ENCODE peak calls at places on chromosome 1, in nine cellular contexts. R, Z, O, V, Q, I, N, J and T are unnamed samples.

GRCh38 chr1:161732319-161732718 is 11.0 kb downstream of the FCRLB start:
- DNase-seq in R (no peak), Z (no peak), O (no peak), V (no peak), Q (no peak), I (no peak), N (no peak), J (no peak), T (no peak)

GRCh38 chr1:104197516-104197915 is 447.8 kb downstream of the AMY1C start:
- DNase-seq in R (no peak), Z (no peak), O (no peak), V (no peak), Q (no peak), I (no peak), N (no peak), J (no peak), T (peak; percentile 33)

GRCh38 chr1:29379438-29380073 is 143.2 kb downstream of the PTPRU start:
- DNase-seq in R (no peak), Z (peak; percentile 87), O (peak; percentile 48), V (peak; percentile 17), Q (no peak), I (peak; percentile 73), N (peak; percentile 61), J (peak; percentile 66), T (no peak)

GRCh38 chr1:166874464-166874863 is 1.6 kb downstream of the TADA1 start:
- DNase-seq in R (no peak), Z (peak; percentile 21), O (no peak), V (no peak), Q (no peak), I (no peak), N (no peak), J (no peak), T (no peak)

GRCh38 chr1:4407851-4408250 is 246.6 kb upstream of the AJAP1 start:
- DNase-seq in R (no peak), Z (no peak), O (no peak), V (no peak), Q (no peak), I (no peak), N (no peak), J (no peak), T (no peak)

GRCh38 chr1:229822026-229822425 is 196.0 kb downstream of the URB2 start:
- DNase-seq in R (no peak), Z (no peak), O (no peak), V (no peak), Q (no peak), I (peak; percentile 2), N (no peak), J (no peak), T (peak; percentile 44)

GRCh38 chr1:24155011-24155782 is 12.3 kb upstream of the IL22RA1 start:
- DNase-seq in R (no peak), Z (peak; percentile 73), O (no peak), V (no peak), Q (no peak), I (no peak), N (no peak), J (peak; percentile 28), T (no peak)

GRCh38 chr1:37685722-37686121 is 6.6 kb upstream of the CDCA8 start:
- DNase-seq in R (no peak), Z (no peak), O (no peak), V (no peak), Q (no peak), I (no peak), N (no peak), J (no peak), T (no peak)

GRCh38 chr1:243923292-243924171 is 73.5 kb upstream of the AKT3 start:
- DNase-seq in R (no peak), Z (no peak), O (no peak), V (no peak), Q (no peak), I (no peak), N (no peak), J (no peak), T (no peak)

GRCh38 chr1:243921113-243921512 is 71.1 kb upstream of the AKT3 start:
- DNase-seq in R (no peak), Z (no peak), O (no peak), V (no peak), Q (no peak), I (no peak), N (no peak), J (no peak), T (no peak)

GRCh38 chr1:243917177-243917862 is 67.3 kb upstream of the AKT3 start:
- DNase-seq in R (peak; percentile 72), Z (peak; percentile 93), O (peak; percentile 93), V (peak; percentile 60), Q (peak; percentile 9), I (peak; percentile 86), N (peak; percentile 77), J (peak; percentile 93), T (peak; percentile 46)

GRCh38 chr1:243916160-243916559 is 66.1 kb upstream of the AKT3 start:
- DNase-seq in R (no peak), Z (no peak), O (peak; percentile 27), V (no peak), Q (no peak), I (no peak), N (no peak), J (peak; percentile 93), T (no peak)

GRCh38 chr1:243917863-243918565 is 68.0 kb upstream of the AKT3 start:
- DNase-seq in R (no peak), Z (peak; percentile 21), O (peak; percentile 66), V (no peak), Q (peak; percentile 17), I (peak; percentile 38), N (peak; percentile 37), J (peak; percentile 52), T (no peak)
- H3K4me3 ChIP-seq in R (peak overlapping the region; percentile 69), Z (no peak overlapping the region), O (peak overlapping the region; percentile 77), V (peak overlapping the region; percentile 44), Q (peak overlapping the region; percentile 59), I (peak overlapping the region; percentile 57), N (peak overlapping the region; percentile 63), J (peak overlapping the region; percentile 70), T (no peak overlapping the region)

GRCh38 chr1:9069324-9070100 is at the start of gene SLC2A5:
- DNase-seq in R (no peak), Z (no peak), O (peak; percentile 50), V (no peak), Q (peak; percentile 24), I (peak; percentile 54), N (peak; percentile 22), J (no peak), T (peak; percentile 40)

GRCh38 chr1:9065213-9065751 is 4.2 kb downstream of the SLC2A5 start:
- DNase-seq in R (no peak), Z (no peak), O (no peak), V (no peak), Q (no peak), I (peak; percentile 39), N (peak; percentile 47), J (no peak), T (no peak)

GRCh38 chr1:9068971-9069323 is 488 bp downstream of the SLC2A5 start:
- DNase-seq in R (no peak), Z (no peak), O (peak; percentile 41), V (no peak), Q (no peak), I (peak; percentile 25), N (peak; percentile 38), J (no peak), T (peak; percentile 16)

GRCh38 chr1:9070421-9071015 is 1.1 kb upstream of the SLC2A5 start:
- DNase-seq in R (no peak), Z (no peak), O (no peak), V (no peak), Q (no peak), I (no peak), N (no peak), J (no peak), T (no peak)

DNA sequence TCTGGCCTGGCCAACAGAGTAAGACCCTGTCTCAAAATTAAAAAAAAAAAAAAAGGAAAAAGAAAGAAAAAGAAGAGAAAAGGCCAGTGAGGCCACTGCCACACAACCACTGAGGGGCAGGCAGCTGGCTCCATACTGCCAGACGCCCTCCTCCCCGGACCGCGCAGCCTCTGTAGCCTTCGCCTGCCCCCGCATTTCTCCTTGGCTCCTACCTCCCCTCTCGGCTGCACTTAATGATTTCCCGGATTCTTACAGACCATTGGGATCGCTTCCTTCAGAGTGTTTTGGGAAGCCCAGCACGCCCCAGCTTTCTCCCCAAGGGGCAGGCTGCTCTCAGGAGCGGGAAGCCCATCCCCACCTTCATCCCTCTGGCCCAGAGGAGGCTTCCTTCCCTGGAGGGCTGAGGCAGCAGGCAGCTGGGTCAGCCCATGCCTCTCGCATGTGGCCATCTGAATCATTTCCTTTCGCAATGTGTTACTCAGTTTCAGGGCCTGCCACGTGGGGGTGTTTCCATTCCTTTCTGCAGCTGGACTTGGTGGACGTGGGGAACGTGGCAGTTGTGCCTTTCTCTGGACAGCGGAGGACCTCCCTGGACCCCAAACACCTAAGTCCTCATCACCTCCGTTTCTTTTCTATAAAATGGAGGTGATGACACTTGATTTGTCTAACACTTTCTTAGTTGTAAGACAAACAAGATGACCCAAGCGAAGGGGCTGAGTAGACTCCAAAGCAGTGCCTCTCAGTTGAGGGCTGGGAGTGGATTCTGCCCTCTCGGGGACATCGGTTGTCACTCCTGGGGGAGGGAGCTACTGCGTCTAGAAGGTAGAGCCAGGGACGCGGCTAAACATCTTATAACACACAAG is 2.3 kb downstream of the SLC2A5 start:
- DNase-seq in R (peak; percentile 84), Z (no peak), O (peak; percentile 93), V (peak; percentile 52), Q (peak; percentile 69), I (peak; percentile 96), N (peak; percentile 92), J (peak; percentile 64), T (peak; percentile 68)
- H3K4me3 ChIP-seq in R (no peak overlapping the region), Z (no peak overlapping the region), O (no peak overlapping the region), V (no peak overlapping the region), Q (no peak overlapping the region), I (no peak overlapping the region), N (no peak overlapping the region), J (no peak overlapping the region), T (no peak overlapping the region)

GRCh38 chr1:154951901-154952657 is 3.8 kb downstream of the PBXIP1 start:
- DNase-seq in R (no peak), Z (no peak), O (no peak), V (no peak), Q (no peak), I (no peak), N (no peak), J (no peak), T (no peak)
- H3K4me3 ChIP-seq in R (no peak overlapping the region), Z (no peak overlapping the region), O (no peak overlapping the region), V (no peak overlapping the region), Q (no peak overlapping the region), I (no peak overlapping the region), N (no peak overlapping the region), J (no peak overlapping the region), T (no peak overlapping the region)

GRCh38 chr1:183477986-183478781 is 5.9 kb downstream of the SMG7 start:
- DNase-seq in R (no peak), Z (no peak), O (no peak), V (no peak), Q (no peak), I (no peak), N (no peak), J (no peak), T (no peak)

GRCh38 chr1:183476081-183476480 is 3.8 kb downstream of the SMG7 start:
- DNase-seq in R (no peak), Z (no peak), O (no peak), V (no peak), Q (no peak), I (no peak), N (no peak), J (no peak), T (no peak)

GRCh38 chr1:183483224-183483623 is 10.9 kb downstream of the SMG7 start:
- DNase-seq in R (no peak), Z (no peak), O (no peak), V (no peak), Q (no peak), I (no peak), N (no peak), J (no peak), T (no peak)

GRCh38 chr1:183484254-183484653 is 12.0 kb downstream of the SMG7 start:
- DNase-seq in R (no peak), Z (peak; percentile 54), O (no peak), V (no peak), Q (no peak), I (no peak), N (no peak), J (no peak), T (no peak)

GRCh38 chr1:183480971-183481431 is 8.7 kb downstream of the SMG7 start:
- DNase-seq in R (no peak), Z (peak; percentile 66), O (peak; percentile 35), V (no peak), Q (no peak), I (peak; percentile 12), N (no peak), J (peak; percentile 53), T (no peak)
- H3K4me3 ChIP-seq in R (no peak overlapping the region), Z (no peak overlapping the region), O (no peak overlapping the region), V (no peak overlapping the region), Q (no peak overlapping the region), I (no peak overlapping the region), N (no peak overlapping the region), J (no peak overlapping the region), T (no peak overlapping the region)